ENCODE peak calls at places on chromosomes 3 and 15, in four cellular contexts. R is NCI-H2171 treated with DMSO at 0.1 percent for 48 hours, K is fibroblast of villous mesenchyme, P is PC-3. O is an unnamed sample.

GRCh38 chr3:44883999-44884431 is 9.6 kb downstream of the TGM4 start:
- DNase-seq in R (no peak), K (peak), P (peak), O (no peak)

GRCh38 chr15:99504823-99505551 is 60.8 kb upstream of the MEF2A start:
- DNase-seq in R (no peak), K (no peak), P (peak), O (no peak)

GRCh38 chr3:184652465-184652864 is 59.4 kb downstream of the MAGEF1 start:
- DNase-seq in R (no peak), K (no peak), P (no peak), O (no peak)

GRCh38 chr3:52453496-52454234 is at the start of gene TNNC1:
- DNase-seq in R (no peak), K (no peak), P (no peak), O (peak)

GRCh38 chr3:14836049-14836468 is 17.3 kb downstream of the FGD5 start:
- DNase-seq in R (no peak), K (peak), P (no peak), O (peak)

GRCh38 chr3:166013073-166013679 is 176.0 kb upstream of the BCHE start:
- DNase-seq in R (peak), K (peak), P (peak), O (no peak)

GRCh38 chr3:182969277-182969676 is 11.1 kb downstream of the DCUN1D1 start:
- DNase-seq in R (no peak), K (peak), P (peak), O (no peak)

GRCh38 chr15:49848824-49849209 is 228.0 kb downstream of the DTWD1 start:
- DNase-seq in R (no peak), K (no peak), P (no peak), O (no peak)

GRCh38 chr3:113148307-113148703 is 63.1 kb upstream of the BOC start:
- DNase-seq in R (peak), K (no peak), P (peak), O (peak)

GRCh38 chr3:13487403-13487802 is 7.3 kb downstream of the HDAC11 start:
- DNase-seq in R (no peak), K (no peak), P (no peak), O (peak)

GRCh38 chr15:88396382-88396781 is 70.8 kb downstream of the MRPL46 start:
- DNase-seq in R (peak), K (no peak), P (no peak), O (no peak)

GRCh38 chr3:171157286-171157685 is 130.8 kb upstream of the SLC2A2 start:
- DNase-seq in R (no peak), K (no peak), P (no peak), O (peak)

GRCh38 chr3:99639579-99639978 is 1.2 kb downstream of the COL8A1 start:
- DNase-seq in R (no peak), K (peak), P (no peak), O (no peak)

GRCh38 chr3:49343163-49343562 is 3.3 kb upstream of the USP4 start:
- DNase-seq in R (no peak), K (no peak), P (no peak), O (no peak)

GRCh38 chr15:33226559-33227181 is 32.2 kb upstream of the FMN1 start:
- DNase-seq in R (peak), K (peak), P (peak), O (no peak)

GRCh38 chr3:182710557-182711157 is 82.6 kb upstream of the ATP11B start:
- DNase-seq in R (peak), K (peak), P (peak), O (no peak)

GRCh38 chr3:114685053-114685630 is 391.3 kb downstream of the TIGIT start:
- DNase-seq in R (no peak), K (no peak), P (no peak), O (no peak)

GRCh38 chr3:58585005-58585786 is 8.0 kb upstream of the FAM107A start:
- DNase-seq in R (peak), K (peak), P (peak), O (peak)

GRCh38 chr3:48301020-48301813 is 32.2 kb downstream of the SPINK8 start:
- DNase-seq in R (peak), K (peak), P (peak), O (peak)

GRCh38 chr15:73009306-73010091 is 42.8 kb upstream of the NEO1 start:
- DNase-seq in R (peak), K (no peak), P (no peak), O (no peak)

O was measured in right cardiac atrium.